ENCODE peak calls at places on chromosomes 4 and X, in six cellular contexts. One of them, this sample, is unnamed.

GRCh38 chr4:152936446-152937279 is 540 bp downstream of the FHDC1 start:
- DNase-seq in fibroblast of the aortic adventitia: peak
- DNase-seq in foreskin fibroblast: no peak
- DNase-seq in transverse colon: peak
- DNase-seq in adrenal gland: no peak
- DNase-seq in adipocyte: peak
- DNase-seq in this sample: no peak

GRCh38 chrX:68440940-68441339 is 7.6 kb upstream of the OPHN1 start:
- DNase-seq in fibroblast of the aortic adventitia: peak
- DNase-seq in foreskin fibroblast: no peak
- DNase-seq in transverse colon: peak
- DNase-seq in adrenal gland: peak
- DNase-seq in adipocyte: peak
- DNase-seq in this sample: peak

GRCh38 chr4:94892051-94892450 is 134.3 kb downstream of the BMPR1B start:
- DNase-seq in fibroblast of the aortic adventitia: no peak
- DNase-seq in foreskin fibroblast: no peak
- DNase-seq in transverse colon: no peak
- DNase-seq in adrenal gland: no peak
- DNase-seq in adipocyte: no peak
- DNase-seq in this sample: no peak

GRCh38 chr4:159016527-159017137 is 86.2 kb upstream of the RAPGEF2 start:
- DNase-seq in fibroblast of the aortic adventitia: no peak
- DNase-seq in foreskin fibroblast: no peak
- DNase-seq in transverse colon: peak
- DNase-seq in adrenal gland: no peak
- DNase-seq in adipocyte: no peak
- DNase-seq in this sample: peak

GRCh38 chr4:85823295-85823694 is 348.3 kb downstream of the ARHGAP24 start:
- DNase-seq in fibroblast of the aortic adventitia: peak
- DNase-seq in foreskin fibroblast: no peak
- DNase-seq in transverse colon: no peak
- DNase-seq in adrenal gland: no peak
- DNase-seq in adipocyte: peak
- DNase-seq in this sample: no peak

GRCh38 chrX:130803537-130803936 is 99.5 kb downstream of the ENOX2 start:
- DNase-seq in fibroblast of the aortic adventitia: no peak
- DNase-seq in foreskin fibroblast: no peak
- DNase-seq in transverse colon: no peak
- DNase-seq in adrenal gland: no peak
- DNase-seq in adipocyte: no peak
- DNase-seq in this sample: no peak

GRCh38 chr4:167956676-167957075 is 135.7 kb upstream of the ANXA10 start:
- DNase-seq in fibroblast of the aortic adventitia: peak
- DNase-seq in foreskin fibroblast: peak
- DNase-seq in transverse colon: no peak
- DNase-seq in adrenal gland: no peak
- DNase-seq in adipocyte: peak
- DNase-seq in this sample: no peak

GRCh38 chr4:156676116-156676851 is 295.3 kb downstream of the PDGFC start:
- DNase-seq in fibroblast of the aortic adventitia: no peak
- DNase-seq in foreskin fibroblast: no peak
- DNase-seq in transverse colon: no peak
- DNase-seq in adrenal gland: no peak
- DNase-seq in adipocyte: no peak
- DNase-seq in this sample: no peak

GRCh38 chr4:128284317-128284716 is 3.3 kb downstream of the PGRMC2 start:
- DNase-seq in fibroblast of the aortic adventitia: no peak
- DNase-seq in foreskin fibroblast: no peak
- DNase-seq in transverse colon: no peak
- DNase-seq in adrenal gland: no peak
- DNase-seq in adipocyte: no peak
- DNase-seq in this sample: no peak

GRCh38 chr4:83783179-83783578 is 247.3 kb downstream of the GPAT3 start:
- DNase-seq in fibroblast of the aortic adventitia: no peak
- DNase-seq in foreskin fibroblast: no peak
- DNase-seq in transverse colon: no peak
- DNase-seq in adrenal gland: no peak
- DNase-seq in adipocyte: no peak
- DNase-seq in this sample: no peak

GRCh38 chr4:15325987-15326386 is 101.8 kb upstream of the C1QTNF7 start:
- DNase-seq in fibroblast of the aortic adventitia: no peak
- DNase-seq in foreskin fibroblast: no peak
- DNase-seq in transverse colon: peak
- DNase-seq in adrenal gland: no peak
- DNase-seq in adipocyte: no peak
- DNase-seq in this sample: no peak

GRCh38 chrX:69362889-69363288 is 141.2 kb upstream of the NALF2 start:
- DNase-seq in fibroblast of the aortic adventitia: peak
- DNase-seq in foreskin fibroblast: peak
- DNase-seq in transverse colon: no peak
- DNase-seq in adrenal gland: no peak
- DNase-seq in adipocyte: peak
- DNase-seq in this sample: no peak

GRCh38 chr4:171813195-171813955 is at the start of gene GALNTL6:
- DNase-seq in fibroblast of the aortic adventitia: no peak
- DNase-seq in foreskin fibroblast: no peak
- DNase-seq in transverse colon: no peak
- DNase-seq in adrenal gland: no peak
- DNase-seq in adipocyte: peak
- DNase-seq in this sample: peak

GRCh38 chr4:96016615-96017299 is 176.9 kb downstream of the PDHA2 start:
- DNase-seq in fibroblast of the aortic adventitia: peak
- DNase-seq in foreskin fibroblast: no peak
- DNase-seq in transverse colon: no peak
- DNase-seq in adrenal gland: no peak
- DNase-seq in adipocyte: peak
- DNase-seq in this sample: no peak

GRCh38 chr4:123876122-123876521 is 479.5 kb downstream of the SPRY1 start:
- DNase-seq in fibroblast of the aortic adventitia: no peak
- DNase-seq in foreskin fibroblast: no peak
- DNase-seq in transverse colon: no peak
- DNase-seq in adrenal gland: no peak
- DNase-seq in adipocyte: no peak
- DNase-seq in this sample: no peak

GRCh38 chr4:103118171-103118570 is 18.5 kb upstream of the BDH2 start:
- DNase-seq in fibroblast of the aortic adventitia: peak
- DNase-seq in foreskin fibroblast: no peak
- DNase-seq in transverse colon: no peak
- DNase-seq in adrenal gland: no peak
- DNase-seq in adipocyte: no peak
- DNase-seq in this sample: no peak

GRCh38 chr4:26857278-26858034 is 3.2 kb upstream of the STIM2 start:
- DNase-seq in fibroblast of the aortic adventitia: peak
- DNase-seq in foreskin fibroblast: peak
- DNase-seq in transverse colon: peak
- DNase-seq in adrenal gland: peak
- DNase-seq in adipocyte: peak
- DNase-seq in this sample: peak

GRCh38 chrX:149903889-149904748 is 23.1 kb downstream of the MAGEA8 start:
- DNase-seq in fibroblast of the aortic adventitia: peak
- DNase-seq in foreskin fibroblast: peak
- DNase-seq in transverse colon: no peak
- DNase-seq in adrenal gland: no peak
- DNase-seq in adipocyte: peak
- DNase-seq in this sample: no peak

GRCh38 chr4:139297001-139297410 is 4.3 kb upstream of the NAA15 start:
- DNase-seq in fibroblast of the aortic adventitia: no peak
- DNase-seq in foreskin fibroblast: peak
- DNase-seq in transverse colon: no peak
- DNase-seq in adrenal gland: no peak
- DNase-seq in adipocyte: no peak
- DNase-seq in this sample: no peak

GRCh38 chr4:153166971-153167501 is 37.2 kb upstream of the TRIM2 start:
- DNase-seq in fibroblast of the aortic adventitia: peak
- DNase-seq in foreskin fibroblast: peak
- DNase-seq in transverse colon: no peak
- DNase-seq in adrenal gland: no peak
- DNase-seq in adipocyte: peak
- DNase-seq in this sample: no peak

GRCh38 chrX:21711848-21712197 is 46.1 kb downstream of the SMPX start:
- DNase-seq in fibroblast of the aortic adventitia: no peak
- DNase-seq in foreskin fibroblast: no peak
- DNase-seq in transverse colon: no peak
- DNase-seq in adrenal gland: no peak
- DNase-seq in adipocyte: no peak
- DNase-seq in this sample: no peak

GRCh38 chr4:122326908-122327307 is 51.9 kb upstream of the ADAD1 start:
- DNase-seq in fibroblast of the aortic adventitia: no peak
- DNase-seq in foreskin fibroblast: no peak
- DNase-seq in transverse colon: no peak
- DNase-seq in adrenal gland: no peak
- DNase-seq in adipocyte: no peak
- DNase-seq in this sample: no peak

GRCh38 chrX:49176421-49177326 is 5.0 kb downstream of the PLP2 start:
- DNase-seq in fibroblast of the aortic adventitia: no peak
- DNase-seq in foreskin fibroblast: no peak
- DNase-seq in transverse colon: no peak
- DNase-seq in adrenal gland: peak
- DNase-seq in adipocyte: no peak
- DNase-seq in this sample: no peak

GRCh38 chr4:143196323-143196722 is 11.6 kb downstream of the USP38 start:
- DNase-seq in fibroblast of the aortic adventitia: no peak
- DNase-seq in foreskin fibroblast: no peak
- DNase-seq in transverse colon: no peak
- DNase-seq in adrenal gland: no peak
- DNase-seq in adipocyte: no peak
- DNase-seq in this sample: no peak

GRCh38 chr4:4694296-4694772 is 152.5 kb upstream of the STX18 start:
- DNase-seq in fibroblast of the aortic adventitia: no peak
- DNase-seq in foreskin fibroblast: no peak
- DNase-seq in transverse colon: no peak
- DNase-seq in adrenal gland: peak
- DNase-seq in adipocyte: peak
- DNase-seq in this sample: no peak

GRCh38 chr4:182221987-182222386 is 21.2 kb upstream of the TENM3 start:
- DNase-seq in fibroblast of the aortic adventitia: no peak
- DNase-seq in foreskin fibroblast: no peak
- DNase-seq in transverse colon: no peak
- DNase-seq in adrenal gland: no peak
- DNase-seq in adipocyte: peak
- DNase-seq in this sample: no peak

GRCh38 chr4:22521240-22521639 is 5.4 kb upstream of the ADGRA3 start:
- DNase-seq in fibroblast of the aortic adventitia: no peak
- DNase-seq in foreskin fibroblast: no peak
- DNase-seq in transverse colon: no peak
- DNase-seq in adrenal gland: no peak
- DNase-seq in adipocyte: no peak
- DNase-seq in this sample: no peak

GRCh38 chr4:13893221-13893620 is 265.7 kb upstream of the BOD1L1 start:
- DNase-seq in fibroblast of the aortic adventitia: peak
- DNase-seq in foreskin fibroblast: no peak
- DNase-seq in transverse colon: no peak
- DNase-seq in adrenal gland: no peak
- DNase-seq in adipocyte: no peak
- DNase-seq in this sample: no peak

GRCh38 chr4:83112678-83113428 is 1.7 kb downstream of the PLAC8 start:
- DNase-seq in fibroblast of the aortic adventitia: no peak
- DNase-seq in foreskin fibroblast: no peak
- DNase-seq in transverse colon: peak
- DNase-seq in adrenal gland: no peak
- DNase-seq in adipocyte: peak
- DNase-seq in this sample: no peak

GRCh38 chr4:22743290-22743689 is 50.6 kb downstream of the GBA3 start:
- DNase-seq in fibroblast of the aortic adventitia: no peak
- DNase-seq in foreskin fibroblast: no peak
- DNase-seq in transverse colon: no peak
- DNase-seq in adrenal gland: no peak
- DNase-seq in adipocyte: no peak
- DNase-seq in this sample: no peak

GRCh38 chrX:4379071-4379470 is 665.6 kb upstream of the PRKX start:
- DNase-seq in fibroblast of the aortic adventitia: no peak
- DNase-seq in foreskin fibroblast: no peak
- DNase-seq in transverse colon: no peak
- DNase-seq in adrenal gland: no peak
- DNase-seq in adipocyte: no peak
- DNase-seq in this sample: no peak

GRCh38 chrX:4373777-4374176 is 660.3 kb upstream of the PRKX start:
- DNase-seq in fibroblast of the aortic adventitia: no peak
- DNase-seq in foreskin fibroblast: no peak
- DNase-seq in transverse colon: no peak
- DNase-seq in adrenal gland: no peak
- DNase-seq in adipocyte: no peak
- DNase-seq in this sample: no peak
- H3K4me3 ChIP-seq in fibroblast of the aortic adventitia: no peak
- H3K4me3 ChIP-seq in foreskin fibroblast: no peak
- H3K4me3 ChIP-seq in transverse colon: no peak
- H3K4me3 ChIP-seq in adrenal gland: no peak
- H3K4me3 ChIP-seq in adipocyte: no peak
- H3K4me3 ChIP-seq in this sample: no peak

GRCh38 chr4:88738146-88738545 is 40.5 kb upstream of the NAP1L5 start:
- DNase-seq in fibroblast of the aortic adventitia: no peak
- DNase-seq in foreskin fibroblast: no peak
- DNase-seq in transverse colon: no peak
- DNase-seq in adrenal gland: no peak
- DNase-seq in adipocyte: no peak
- DNase-seq in this sample: no peak
- H3K4me3 ChIP-seq in fibroblast of the aortic adventitia: no peak
- H3K4me3 ChIP-seq in foreskin fibroblast: no peak
- H3K4me3 ChIP-seq in transverse colon: no peak
- H3K4me3 ChIP-seq in adrenal gland: no peak
- H3K4me3 ChIP-seq in adipocyte: no peak
- H3K4me3 ChIP-seq in this sample: no peak

GRCh38 chr4:54378461-54378860 is 149.4 kb downstream of the PDGFRA start:
- DNase-seq in fibroblast of the aortic adventitia: no peak
- DNase-seq in foreskin fibroblast: no peak
- DNase-seq in transverse colon: no peak
- DNase-seq in adrenal gland: no peak
- DNase-seq in adipocyte: no peak
- DNase-seq in this sample: no peak
- H3K4me3 ChIP-seq in fibroblast of the aortic adventitia: no peak
- H3K4me3 ChIP-seq in foreskin fibroblast: no peak
- H3K4me3 ChIP-seq in transverse colon: no peak
- H3K4me3 ChIP-seq in adrenal gland: no peak
- H3K4me3 ChIP-seq in adipocyte: no peak
- H3K4me3 ChIP-seq in this sample: no peak

DNA sequence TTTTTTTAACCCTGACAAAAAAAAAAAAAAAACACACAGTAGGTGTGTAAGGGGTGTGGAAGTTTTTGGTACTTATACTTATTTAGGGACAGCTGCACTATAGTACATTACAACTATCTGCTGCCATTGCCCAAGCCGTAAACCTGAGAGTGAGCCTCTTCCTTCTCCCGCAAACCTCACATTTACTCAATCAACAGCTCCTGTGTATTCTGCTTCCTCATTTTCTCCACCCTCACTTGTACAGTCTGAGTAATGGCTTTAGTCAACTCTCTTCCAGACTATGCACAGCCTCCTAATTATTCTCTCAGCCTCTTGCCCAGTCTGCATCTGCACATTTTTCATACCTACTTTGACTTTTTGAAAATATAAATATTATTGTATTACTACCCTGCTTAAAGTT is 362.0 kb downstream of the ADAM29 start:
- DNase-seq in fibroblast of the aortic adventitia: no peak
- DNase-seq in foreskin fibroblast: no peak
- DNase-seq in transverse colon: no peak
- DNase-seq in adrenal gland: no peak
- DNase-seq in adipocyte: no peak
- DNase-seq in this sample: no peak
- H3K4me3 ChIP-seq in fibroblast of the aortic adventitia: no peak
- H3K4me3 ChIP-seq in foreskin fibroblast: no peak
- H3K4me3 ChIP-seq in transverse colon: no peak
- H3K4me3 ChIP-seq in adrenal gland: no peak
- H3K4me3 ChIP-seq in adipocyte: no peak
- H3K4me3 ChIP-seq in this sample: no peak